ENCODE peak calls at places on chromosomes 3 and 15, in four cellular contexts. Y is effector memory CD4-positive, alpha-beta T cell; X is left ventricle myocardium inferior; T is psoas muscle. H is an unnamed sample.

GRCh38 chr15:64288577-64288976 is 67.4 kb downstream of the CSNK1G1 start:
- DNase-seq in Y (no peak), X (no peak), T (no peak), H (no peak)

GRCh38 chr3:149771652-149772271 is 19.5 kb upstream of the COMMD2 start:
- DNase-seq in Y (no peak), X (no peak), T (no peak), H (peak; percentile 43)

GRCh38 chr15:64749167-64749566 is 26.2 kb downstream of the RBPMS2 start:
- DNase-seq in Y (no peak), X (no peak), T (peak; percentile 88), H (no peak)

GRCh38 chr3:183698318-183698731 is 728 bp downstream of the YEATS2 start:
- DNase-seq in Y (peak; percentile 3), X (peak; percentile 17), T (no peak), H (no peak)

GRCh38 chr15:76193934-76194333 is 117.3 kb downstream of the ETFA start:
- DNase-seq in Y (no peak), X (no peak), T (peak; percentile 15), H (no peak)

GRCh38 chr3:139930201-139930600 is 4.8 kb upstream of the CLSTN2 start:
- DNase-seq in Y (no peak), X (no peak), T (no peak), H (no peak)

GRCh38 chr3:32306072-32306471 is 67.6 kb downstream of the CMTM8 start:
- DNase-seq in Y (no peak), X (no peak), T (no peak), H (no peak)

GRCh38 chr3:143383433-143383832 is 263.9 kb downstream of the CHST2 start:
- DNase-seq in Y (no peak), X (no peak), T (no peak), H (no peak)

GRCh38 chr15:93249599-93249998 is 160.6 kb upstream of the RGMA start:
- DNase-seq in Y (no peak), X (no peak), T (no peak), H (no peak)

GRCh38 chr3:122213650-122214049 is 30.2 kb downstream of the CASR start:
- DNase-seq in Y (no peak), X (no peak), T (no peak), H (no peak)

GRCh38 chr3:66437341-66437929 is 63.4 kb downstream of the LRIG1 start:
- DNase-seq in Y (no peak), X (no peak), T (no peak), H (no peak)

GRCh38 chr3:129855454-129856419 is 37.8 kb downstream of the TMCC1 start:
- DNase-seq in Y (no peak), X (no peak), T (no peak), H (no peak)

GRCh38 chr15:65952425-65953053 is 83.2 kb downstream of the RAB11A start:
- DNase-seq in Y (no peak), X (no peak), T (no peak), H (peak; percentile 54)

GRCh38 chr3:195774917-195775316 is 36.8 kb downstream of the MUC4 start:
- DNase-seq in Y (no peak), X (peak; percentile 56), T (peak; percentile 80), H (peak; percentile 27)

GRCh38 chr15:38547255-38547997 is 17.2 kb downstream of the RASGRP1 start:
- DNase-seq in Y (no peak), X (no peak), T (no peak), H (no peak)

GRCh38 chr15:94460624-94461023 is 229.3 kb downstream of the MCTP2 start:
- DNase-seq in Y (no peak), X (no peak), T (no peak), H (no peak)

GRCh38 chr15:28921336-28921735 is 35.6 kb downstream of the APBA2 start:
- DNase-seq in Y (no peak), X (no peak), T (no peak), H (no peak)

GRCh38 chr3:124976378-124976777 is 41.8 kb upstream of the MUC13 start:
- DNase-seq in Y (no peak), X (no peak), T (no peak), H (no peak)

GRCh38 chr3:120468635-120469295 is 18.0 kb upstream of the FSTL1 start:
- DNase-seq in Y (no peak), X (no peak), T (no peak), H (no peak)

GRCh38 chr15:31609243-31609642 is 282.6 kb downstream of the KLF13 start:
- DNase-seq in Y (no peak), X (no peak), T (no peak), H (no peak)

GRCh38 chr3:128079823-128080222 is 27.6 kb downstream of the SEC61A1 start:
- DNase-seq in Y (no peak), X (no peak), T (no peak), H (no peak)

GRCh38 chr3:3177861-3178497 is 1.5 kb downstream of the CRBN start:
- DNase-seq in Y (no peak), X (no peak), T (no peak), H (no peak)
- H3K4me3 ChIP-seq in Y (peak overlapping the region; percentile 85), X (peak overlapping the region; percentile 99), T (peak overlapping the region; percentile 92), H (no peak overlapping the region)

DNA sequence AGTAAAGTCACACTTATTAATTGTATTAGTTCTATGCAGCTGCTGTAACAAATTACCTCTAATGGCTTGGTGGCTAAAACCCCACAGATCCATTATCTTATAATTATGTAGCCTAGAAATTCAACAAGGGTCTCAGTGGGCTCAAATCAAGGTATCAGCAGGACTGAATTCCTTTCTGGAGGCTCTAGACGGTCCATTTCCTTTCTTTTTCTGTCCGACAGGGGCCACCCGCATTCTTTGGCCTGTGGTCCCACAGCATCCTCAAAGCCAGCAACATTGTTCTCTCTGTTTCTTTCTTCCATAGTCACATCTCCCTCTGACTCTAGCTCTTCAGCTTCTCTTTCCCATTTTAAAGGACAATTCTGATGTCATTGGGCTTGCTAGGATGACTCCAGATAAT is 276.3 kb upstream of the ZNF717 start:
- DNase-seq in Y (no peak), X (no peak), T (no peak), H (no peak)
- H3K27ac ChIP-seq in Y (no peak overlapping the region), X (no peak overlapping the region), T (no peak overlapping the region), H (no peak overlapping the region)

GRCh38 chr3:80788914-80789313 is 972.5 kb downstream of the GBE1 start:
- DNase-seq in Y (no peak), X (no peak), T (no peak), H (no peak)

GRCh38 chr3:80785875-80786274 is 975.6 kb downstream of the GBE1 start:
- DNase-seq in Y (no peak), X (no peak), T (no peak), H (no peak)

DNA sequence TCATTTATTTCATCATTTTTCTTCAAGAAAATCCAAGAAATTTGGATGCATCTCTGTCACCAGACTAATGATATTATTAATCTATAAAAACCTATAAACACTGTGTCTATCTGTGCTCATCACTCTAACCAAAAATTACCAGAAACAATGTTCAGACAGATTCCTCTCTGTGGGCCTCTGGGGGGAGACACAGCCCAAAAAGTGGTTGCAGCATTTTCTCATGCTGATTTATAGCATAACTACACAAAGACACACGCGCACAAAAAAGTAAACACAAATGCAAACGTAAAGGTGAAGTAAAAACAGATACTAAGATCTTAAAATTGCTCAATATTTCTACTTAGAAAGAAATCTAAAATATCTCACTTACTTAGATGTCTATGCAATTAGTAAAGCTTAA is 976.0 kb downstream of the GBE1 start:
- DNase-seq in Y (no peak), X (no peak), T (no peak), H (no peak)
- H3K27me3 ChIP-seq in Y (no peaks in the 10 kb centered on the region), X (no peaks in the 10 kb centered on the region), T (no peaks in the 10 kb centered on the region), H (no peaks in the 10 kb centered on the region)

GRCh38 chr3:33525232-33525631 is 85.0 kb upstream of the UBP1 start:
- DNase-seq in Y (no peak), X (no peak), T (no peak), H (no peak)

GRCh38 chr3:33523093-33523667 is 83.0 kb upstream of the UBP1 start:
- DNase-seq in Y (no peak), X (no peak), T (no peak), H (no peak)

GRCh38 chr3:33526787-33527186 is 86.6 kb upstream of the UBP1 start:
- DNase-seq in Y (no peak), X (no peak), T (no peak), H (no peak)
- H3K4me3 ChIP-seq in Y (no peak overlapping the region), X (no peak overlapping the region), T (no peak overlapping the region), H (no peak overlapping the region)

DNA sequence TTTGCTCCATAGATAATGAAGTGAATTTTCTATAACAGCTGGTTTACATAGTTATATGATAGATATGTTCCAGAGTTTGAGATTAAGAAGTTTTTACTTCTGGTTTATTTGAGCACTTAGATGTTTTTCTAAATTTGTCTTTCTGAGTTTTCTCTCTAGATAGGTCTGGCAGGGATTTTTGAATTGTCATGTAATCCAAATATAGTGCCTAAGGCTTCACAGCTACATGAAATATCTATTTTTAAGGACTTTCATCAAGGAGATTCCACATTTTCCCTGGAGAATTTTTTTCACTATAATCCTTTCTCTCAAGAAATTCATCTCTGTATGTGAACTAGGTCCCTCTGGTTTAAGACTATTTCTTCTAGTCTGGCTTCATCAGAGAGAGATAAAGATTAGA is 12.0 kb downstream of the PPM1L start:
- DNase-seq in Y (no peak), X (no peak), T (no peak), H (no peak)
- H3K27ac ChIP-seq in Y (no peak overlapping the region), X (peak overlapping the region; percentile 46), T (no peak overlapping the region), H (no peak overlapping the region)

GRCh38 chr3:13684854-13685253 is 135.9 kb downstream of the FBLN2 start:
- DNase-seq in Y (no peak), X (no peak), T (no peak), H (no peak)
- H3K27me3 ChIP-seq in Y (no peaks in the 10 kb centered on the region), X (peaks cover 97% of the 10 kb centered on the region), T (no peaks in the 10 kb centered on the region), H (no peaks in the 10 kb centered on the region)

GRCh38 chr3:57234613-57235575 is 7.4 kb downstream of the APPL1 start:
- DNase-seq in Y (no peak), X (no peak), T (no peak), H (no peak)
- H3K4me3 ChIP-seq in Y (no peak overlapping the region), X (no peak overlapping the region), T (no peak overlapping the region), H (no peak overlapping the region)

DNA sequence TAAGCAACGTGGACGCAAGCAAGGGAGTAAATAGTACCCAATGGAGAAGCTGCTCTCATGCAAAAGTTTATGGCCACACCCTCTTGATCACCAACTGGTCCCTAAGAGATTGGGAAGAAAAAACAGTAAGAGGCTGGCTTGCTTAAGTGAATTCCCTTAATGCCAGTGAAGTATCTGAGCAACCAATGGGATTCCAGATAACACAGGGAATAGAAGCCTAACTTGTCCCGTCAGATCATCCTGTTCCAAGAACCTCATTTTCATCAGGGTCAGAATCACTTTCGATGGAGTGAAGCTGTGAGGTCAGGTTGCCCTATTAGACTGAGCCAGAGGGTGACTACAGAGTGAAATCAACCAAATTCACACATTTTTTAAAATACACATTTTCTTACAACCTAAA is 104.3 kb downstream of the CD47 start:
- DNase-seq in Y (no peak), X (no peak), T (no peak), H (no peak)
- H3K27ac ChIP-seq in Y (no peak overlapping the region), X (peak overlapping the region; percentile 49), T (peak overlapping the region; percentile 12), H (no peak overlapping the region)

DNA sequence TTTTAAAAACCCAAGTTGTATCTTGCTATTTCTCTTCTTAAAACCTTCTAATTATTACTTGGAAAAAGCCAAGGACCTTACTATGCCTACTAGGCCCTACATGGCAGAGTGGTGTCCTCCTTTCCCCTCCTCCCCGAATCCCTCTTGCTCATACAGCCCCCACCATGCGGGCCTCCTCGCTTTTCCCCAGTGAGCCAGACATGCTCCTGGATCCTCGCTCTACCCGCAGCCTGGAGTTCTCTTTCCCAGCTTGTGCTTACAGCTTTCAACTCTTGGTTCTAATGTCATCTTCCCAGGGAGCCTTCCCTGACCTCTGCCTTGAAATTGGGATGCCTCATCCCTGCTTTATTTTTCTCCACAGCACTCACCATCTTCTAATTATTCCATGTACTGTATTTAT is 111.8 kb upstream of the TLE3 start:
- DNase-seq in Y (no peak), X (no peak), T (no peak), H (no peak)
- H3K27me3 ChIP-seq in Y (no peaks in the 10 kb centered on the region), X (peaks cover 74% of the 10 kb centered on the region), T (peaks cover 2% of the 10 kb centered on the region), H (no peaks in the 10 kb centered on the region)

H was measured in iPS DF 6.9.